ENCODE peak calls at places on chromosomes 3 and 15, in four cellular contexts. T is mucosa of descending colon, B is stomach, P is left ventricle myocardium inferior. G is an unnamed sample. For H3K9me3, the result is how much of the 10 kb centered on the place peaks cover.

GRCh38 chr3:108100906-108101305 is 10.1 kb upstream of the CD47 start:
- DNase-seq in T (no peak), B (no peak), P (no peak), G (no peak)

GRCh38 chr15:70098461-70099166 is 897 bp upstream of the TLE3 start:
- DNase-seq in T (peak), B (peak), P (peak), G (peak)

GRCh38 chr3:76487446-76487845 is 552.5 kb upstream of the ROBO2 start:
- DNase-seq in T (no peak), B (no peak), P (no peak), G (no peak)

GRCh38 chr3:56154297-56154696 is 314.0 kb downstream of the ERC2 start:
- DNase-seq in T (no peak), B (no peak), P (no peak), G (no peak)

GRCh38 chr3:51373658-51374421 is 11.3 kb upstream of the MANF start:
- DNase-seq in T (no peak), B (no peak), P (no peak), G (no peak)

GRCh38 chr3:197393711-197394110 is 95.3 kb upstream of the DLG1 start:
- DNase-seq in T (no peak), B (no peak), P (no peak), G (no peak)

GRCh38 chr3:69143605-69144004 is 21.2 kb upstream of the LMOD3 start:
- DNase-seq in T (no peak), B (no peak), P (no peak), G (no peak)

GRCh38 chr3:189981668-189982067 is 139.0 kb downstream of the P3H2 start:
- DNase-seq in T (no peak), B (no peak), P (no peak), G (no peak)

GRCh38 chr15:32730677-32731654 is 13.2 kb downstream of the GREM1 start:
- DNase-seq in T (peak), B (peak), P (no peak), G (peak)

GRCh38 chr3:150786791-150787190 is 23.8 kb upstream of the SIAH2 start:
- DNase-seq in T (no peak), B (no peak), P (no peak), G (no peak)

GRCh38 chr3:25583343-25583742 is 81.4 kb downstream of the TOP2B start:
- DNase-seq in T (no peak), B (no peak), P (no peak), G (peak)

GRCh38 chr3:105334138-105334882 is 32.4 kb upstream of the ALCAM start:
- DNase-seq in T (no peak), B (no peak), P (no peak), G (no peak)

GRCh38 chr3:187968883-187969580 is 184.9 kb upstream of the LPP start:
- DNase-seq in T (no peak), B (no peak), P (no peak), G (no peak)

GRCh38 chr3:189822726-189823125 is 191.5 kb downstream of the TP63 start:
- DNase-seq in T (no peak), B (no peak), P (no peak), G (no peak)

GRCh38 chr3:14606663-14607339 is 44.8 kb upstream of the CCDC174 start:
- DNase-seq in T (no peak), B (peak), P (no peak), G (no peak)

GRCh38 chr3:146268535-146269219 is 17.8 kb upstream of the PLSCR4 start:
- DNase-seq in T (no peak), B (no peak), P (no peak), G (no peak)

GRCh38 chr15:83398591-83398990 is 48.5 kb upstream of the SH3GL3 start:
- DNase-seq in T (no peak), B (no peak), P (no peak), G (no peak)

GRCh38 chr15:99708563-99708962 is 24.7 kb downstream of the LYSMD4 start:
- DNase-seq in T (peak), B (peak), P (peak), G (peak)

GRCh38 chr15:35909414-35909813 is 363.4 kb upstream of the DPH6 start:
- DNase-seq in T (no peak), B (no peak), P (no peak), G (no peak)

GRCh38 chr3:167671878-167672427 is 18.2 kb upstream of the WDR49 start:
- DNase-seq in T (no peak), B (no peak), P (no peak), G (no peak)

GRCh38 chr3:157472648-157473047 is 30.6 kb downstream of the VEPH1 start:
- DNase-seq in T (no peak), B (no peak), P (no peak), G (no peak)

GRCh38 chr3:179454887-179455286 is 3.6 kb upstream of the GNB4 start:
- DNase-seq in T (no peak), B (no peak), P (no peak), G (no peak)

GRCh38 chr3:141436180-141436579 is 50.6 kb upstream of the RASA2 start:
- DNase-seq in T (no peak), B (peak), P (no peak), G (no peak)

GRCh38 chr3:29853841-29854397 is 573.0 kb downstream of the RBMS3 start:
- DNase-seq in T (no peak), B (no peak), P (no peak), G (no peak)

GRCh38 chr3:41508063-41508696 is 308.9 kb downstream of the CTNNB1 start:
- DNase-seq in T (no peak), B (no peak), P (no peak), G (no peak)

GRCh38 chr3:44050867-44051266 is 190.8 kb upstream of the TOPAZ1 start:
- DNase-seq in T (no peak), B (no peak), P (no peak), G (no peak)

GRCh38 chr15:77012868-77013267 is 17.9 kb downstream of the PSTPIP1 start:
- DNase-seq in T (no peak), B (no peak), P (no peak), G (no peak)

GRCh38 chr15:73317651-73318462 is 50.9 kb downstream of the HCN4 start:
- DNase-seq in T (no peak), B (no peak), P (no peak), G (no peak)

GRCh38 chr3:156899951-156900350 is 73.8 kb downstream of the LEKR1 start:
- DNase-seq in T (no peak), B (no peak), P (no peak), G (no peak)

GRCh38 chr3:40843851-40844548 is 319.2 kb downstream of the ZNF621 start:
- DNase-seq in T (no peak), B (no peak), P (no peak), G (no peak)

GRCh38 chr15:83960192-83960829 is 275.3 kb upstream of the GOLGA6L4 start:
- DNase-seq in T (no peak), B (no peak), P (no peak), G (no peak)

DNA sequence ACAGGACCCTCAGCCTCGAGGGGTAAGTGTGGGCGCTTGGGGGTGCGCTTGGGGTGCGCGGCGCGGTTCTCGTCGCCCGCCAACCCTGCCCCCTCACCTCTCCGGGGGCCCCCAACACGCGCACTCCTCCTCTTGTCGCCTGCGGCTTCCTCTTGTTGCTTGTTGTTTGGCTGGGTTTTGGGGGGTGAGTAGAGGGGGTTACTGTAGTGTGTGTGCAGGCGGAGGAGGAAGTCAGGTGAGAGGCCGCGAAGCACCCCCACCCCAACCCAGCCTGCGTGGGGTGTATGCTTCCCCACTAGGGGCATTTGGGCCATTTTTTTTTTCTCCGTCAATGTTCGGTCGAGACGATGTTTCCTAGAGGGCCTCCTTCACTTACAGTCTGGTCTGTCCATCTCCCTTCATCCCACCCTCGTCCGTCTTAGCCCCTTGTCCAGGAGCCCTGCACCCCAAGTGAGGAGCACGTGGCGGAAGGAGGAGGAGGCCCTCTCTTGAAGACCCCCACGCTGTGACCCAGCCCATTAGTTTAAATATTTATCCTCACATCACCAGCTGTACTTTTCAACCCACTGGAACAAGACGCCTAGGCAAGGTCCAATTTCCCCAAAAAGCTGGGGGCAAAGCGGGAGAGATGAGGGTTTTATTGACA is 20.4 kb upstream of the SATB1 start:
- DNase-seq in T (no peak), B (peak), P (no peak), G (no peak)
- H3K4me3 ChIP-seq in T (peak), B (peak), P (peak), G (peak)

DNA sequence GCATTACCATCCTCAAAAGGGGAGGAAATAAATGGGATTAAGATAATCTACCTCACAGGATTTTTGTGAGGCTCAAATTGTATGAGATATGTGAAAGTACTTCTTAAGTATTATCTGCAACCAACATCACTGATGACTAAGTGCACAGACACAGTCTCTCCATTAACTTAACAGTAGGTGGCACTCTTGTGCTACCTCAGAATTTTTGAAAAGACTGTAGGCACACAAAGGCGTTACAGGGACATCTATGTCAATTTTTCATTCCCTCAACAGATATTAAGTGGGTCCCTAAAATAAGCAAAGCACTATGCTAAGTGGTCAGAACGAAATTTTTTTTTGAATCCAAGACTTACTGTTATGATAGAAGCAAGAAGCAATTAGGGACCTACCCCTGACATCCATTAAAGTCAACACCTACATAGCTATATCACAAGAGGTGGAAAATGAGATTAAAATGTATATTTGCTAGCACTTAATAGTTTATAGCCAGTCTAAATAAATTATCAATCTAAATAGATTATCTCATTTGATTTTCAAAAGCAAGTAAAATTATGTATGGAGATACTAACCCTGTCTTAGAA is 52.9 kb downstream of the RYK start:
- DNase-seq in T (no peak), B (no peak), P (no peak), G (no peak)
- TF ChIP-seq CTCF in T (no peak), B (peak), P (peak), G (peak)

GRCh38 chr3:43015572-43016512 is 36.7 kb downstream of the GASK1A start:
- DNase-seq in T (no peak), B (no peak), P (no peak), G (no peak)

GRCh38 chr3:43017038-43017437 is 37.9 kb downstream of the GASK1A start:
- DNase-seq in T (no peak), B (no peak), P (no peak), G (no peak)

GRCh38 chr3:43017593-43018195 is 38.6 kb downstream of the GASK1A start:
- DNase-seq in T (no peak), B (no peak), P (no peak), G (no peak)

GRCh38 chr3:43014990-43015389 is 35.9 kb downstream of the GASK1A start:
- DNase-seq in T (no peak), B (no peak), P (no peak), G (no peak)

DNA sequence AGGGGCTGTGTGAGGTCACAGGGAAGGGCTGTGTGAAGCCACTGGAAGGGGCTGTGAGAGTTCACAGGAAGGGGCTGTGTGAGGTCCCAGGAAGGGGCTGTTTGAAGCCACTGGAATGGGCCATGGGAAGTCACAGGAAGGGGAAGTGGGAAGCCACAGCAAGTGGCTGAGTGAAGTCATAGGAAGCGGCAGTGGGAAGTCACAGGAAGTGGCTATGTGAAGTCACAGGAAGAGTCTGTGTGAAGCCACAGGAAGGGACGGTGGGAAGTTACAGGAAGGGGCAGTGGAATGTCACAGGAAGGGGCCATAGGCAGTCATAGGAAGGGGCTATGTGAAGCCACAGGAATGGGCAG is 37.4 kb downstream of the GASK1A start:
- DNase-seq in T (no peak), B (no peak), P (no peak), G (no peak)
- H3K9me3 ChIP-seq in T (under half), B (under half), P (under half), G (under half)

GRCh38 chr3:113266738-113267137 is 55.4 kb downstream of the BOC start:
- DNase-seq in T (no peak), B (no peak), P (no peak), G (no peak)

GRCh38 chr3:113263020-113263419 is 51.7 kb downstream of the BOC start:
- DNase-seq in T (no peak), B (no peak), P (no peak), G (no peak)

GRCh38 chr3:113264249-113264648 is 52.9 kb downstream of the BOC start:
- DNase-seq in T (no peak), B (no peak), P (no peak), G (no peak)

GRCh38 chr3:113264741-113265140 is 53.4 kb downstream of the BOC start:
- DNase-seq in T (no peak), B (no peak), P (no peak), G (no peak)

DNA sequence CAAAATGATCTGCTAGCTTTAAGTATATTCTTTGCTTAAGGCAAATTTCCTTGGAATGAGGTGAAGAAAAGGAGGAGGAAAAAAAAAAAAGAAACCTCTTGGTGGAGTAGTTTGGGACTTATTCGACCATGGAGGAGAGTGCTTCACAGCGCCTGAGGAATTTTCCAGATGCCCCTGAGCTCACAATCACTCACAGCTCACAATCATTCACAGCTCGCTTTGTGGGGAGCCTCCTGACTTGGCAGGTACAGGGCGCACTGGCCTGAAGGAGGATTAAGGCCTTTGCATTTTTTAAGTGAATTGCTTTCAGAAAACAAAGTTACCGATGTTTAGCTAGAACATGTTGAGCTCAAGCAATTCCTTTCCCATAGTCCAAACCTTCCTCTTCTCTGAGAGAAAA is 53.9 kb downstream of the BOC start:
- DNase-seq in T (no peak), B (no peak), P (no peak), G (no peak)
- H3K4me3 ChIP-seq in T (no peak), B (no peak), P (no peak), G (no peak)

GRCh38 chr15:90192961-90193786 is 8.0 kb upstream of the SEMA4B start:
- DNase-seq in T (peak), B (no peak), P (no peak), G (no peak)

GRCh38 chr15:90190606-90191343 is 10.4 kb upstream of the SEMA4B start:
- DNase-seq in T (peak), B (peak), P (no peak), G (no peak)

GRCh38 chr15:90191344-90191687 is 9.8 kb upstream of the SEMA4B start:
- DNase-seq in T (no peak), B (no peak), P (no peak), G (no peak)

GRCh38 chr15:90189781-90190467 is 11.2 kb upstream of the SEMA4B start:
- DNase-seq in T (no peak), B (no peak), P (no peak), G (no peak)

DNA sequence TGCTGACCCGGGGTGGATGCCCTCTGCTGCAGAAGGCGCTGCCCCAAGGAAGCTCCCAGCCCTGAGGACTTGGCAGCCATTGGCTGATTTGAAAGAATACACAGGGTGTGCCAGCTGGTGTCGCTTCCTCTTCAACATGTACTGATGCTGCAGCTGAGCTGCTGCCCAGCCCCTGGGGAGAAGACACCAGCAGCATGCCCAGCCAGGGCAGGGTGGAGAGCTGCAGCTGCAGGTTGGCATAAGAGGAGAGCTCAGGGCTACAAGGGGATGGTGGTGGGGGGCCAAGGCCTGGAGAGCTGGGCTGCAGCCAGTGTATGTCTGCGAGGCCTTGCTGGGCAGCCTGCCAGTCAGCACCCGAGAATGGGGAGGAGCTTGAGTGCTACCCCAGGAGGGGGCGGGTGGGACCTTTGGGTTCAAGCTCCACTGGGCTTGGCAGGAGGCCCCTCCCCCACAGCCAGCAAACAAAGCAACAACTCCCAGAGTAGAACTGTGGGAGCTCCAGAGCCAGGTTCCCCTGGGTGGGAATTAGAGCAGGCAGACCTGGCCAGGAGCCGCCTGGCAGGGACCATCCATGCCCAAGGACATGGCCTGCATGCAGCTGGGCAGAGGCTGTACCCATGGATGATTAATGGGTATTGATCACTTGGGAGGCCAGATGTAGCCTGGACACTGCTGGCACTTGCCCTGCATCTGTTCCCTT is 9.2 kb upstream of the SEMA4B start:
- DNase-seq in T (peak), B (peak), P (peak), G (peak)
- TF ChIP-seq CTCF in T (no peak), B (no peak), P (no peak), G (no peak)

G was measured in lung.